ENCODE peak calls at places on chromosomes 13 and 19, in ten cellular contexts. One of them, this sample, is unnamed.

GRCh38 chr13:40916207-40916998 is 102.7 kb downstream of the ELF1 start:
- DNase-seq in esophagus squamous epithelium: no peak
- DNase-seq in MM.1S: no peak
- DNase-seq in fibroblast of pulmonary artery: no peak
- DNase-seq in LHCN-M2: no peak
- DNase-seq in CD4-positive, CD25-positive, alpha-beta regulatory T cell: no peak
- DNase-seq in astrocyte of the spinal cord: no peak
- DNase-seq in naive thymus-derived CD8-positive, alpha-beta T cell: no peak
- DNase-seq in activated naive CD8-positive, alpha-beta T cell treated with anti-CD3 and anti-CD28 coated beads for 36 hours: no peak
- DNase-seq in central memory CD4-positive, alpha-beta T cell: no peak
- DNase-seq in this sample: peak; percentile 73

GRCh38 chr19:6108721-6109633 is 1.3 kb downstream of the RFX2 start:
- DNase-seq in esophagus squamous epithelium: no peak
- DNase-seq in MM.1S: no peak
- DNase-seq in fibroblast of pulmonary artery: peak; percentile 75
- DNase-seq in LHCN-M2: peak; percentile 59
- DNase-seq in CD4-positive, CD25-positive, alpha-beta regulatory T cell: peak; percentile 37
- DNase-seq in astrocyte of the spinal cord: peak; percentile 68
- DNase-seq in naive thymus-derived CD8-positive, alpha-beta T cell: peak; percentile 58
- DNase-seq in activated naive CD8-positive, alpha-beta T cell treated with anti-CD3 and anti-CD28 coated beads for 36 hours: peak; percentile 56
- DNase-seq in central memory CD4-positive, alpha-beta T cell: peak; percentile 62
- DNase-seq in this sample: no peak

GRCh38 chr13:27654816-27655215 is 33.1 kb downstream of the POLR1D start:
- DNase-seq in esophagus squamous epithelium: no peak
- DNase-seq in MM.1S: no peak
- DNase-seq in fibroblast of pulmonary artery: no peak
- DNase-seq in LHCN-M2: no peak
- DNase-seq in CD4-positive, CD25-positive, alpha-beta regulatory T cell: no peak
- DNase-seq in astrocyte of the spinal cord: no peak
- DNase-seq in naive thymus-derived CD8-positive, alpha-beta T cell: no peak
- DNase-seq in activated naive CD8-positive, alpha-beta T cell treated with anti-CD3 and anti-CD28 coated beads for 36 hours: no peak
- DNase-seq in central memory CD4-positive, alpha-beta T cell: no peak
- DNase-seq in this sample: no peak

GRCh38 chr13:60627071-60627686 is 230.2 kb downstream of the TDRD3 start:
- DNase-seq in esophagus squamous epithelium: no peak
- DNase-seq in MM.1S: peak; percentile 18
- DNase-seq in fibroblast of pulmonary artery: peak; percentile 42
- DNase-seq in LHCN-M2: peak; percentile 21
- DNase-seq in CD4-positive, CD25-positive, alpha-beta regulatory T cell: no peak
- DNase-seq in astrocyte of the spinal cord: peak; percentile 43
- DNase-seq in naive thymus-derived CD8-positive, alpha-beta T cell: no peak
- DNase-seq in activated naive CD8-positive, alpha-beta T cell treated with anti-CD3 and anti-CD28 coated beads for 36 hours: peak; percentile 1
- DNase-seq in central memory CD4-positive, alpha-beta T cell: no peak
- DNase-seq in this sample: peak; percentile 79

GRCh38 chr19:5090780-5091575 is 122.1 kb downstream of the KDM4B start:
- DNase-seq in esophagus squamous epithelium: no peak
- DNase-seq in MM.1S: no peak
- DNase-seq in fibroblast of pulmonary artery: peak; percentile 33
- DNase-seq in LHCN-M2: peak; percentile 45
- DNase-seq in CD4-positive, CD25-positive, alpha-beta regulatory T cell: no peak
- DNase-seq in astrocyte of the spinal cord: peak; percentile 44
- DNase-seq in naive thymus-derived CD8-positive, alpha-beta T cell: no peak
- DNase-seq in activated naive CD8-positive, alpha-beta T cell treated with anti-CD3 and anti-CD28 coated beads for 36 hours: no peak
- DNase-seq in central memory CD4-positive, alpha-beta T cell: no peak
- DNase-seq in this sample: no peak

GRCh38 chr19:13014101-13014920 is 19.0 kb downstream of the NFIX start:
- DNase-seq in esophagus squamous epithelium: no peak
- DNase-seq in MM.1S: no peak
- DNase-seq in fibroblast of pulmonary artery: peak; percentile 49
- DNase-seq in LHCN-M2: peak; percentile 62
- DNase-seq in CD4-positive, CD25-positive, alpha-beta regulatory T cell: no peak
- DNase-seq in astrocyte of the spinal cord: no peak
- DNase-seq in naive thymus-derived CD8-positive, alpha-beta T cell: no peak
- DNase-seq in activated naive CD8-positive, alpha-beta T cell treated with anti-CD3 and anti-CD28 coated beads for 36 hours: no peak
- DNase-seq in central memory CD4-positive, alpha-beta T cell: no peak
- DNase-seq in this sample: no peak

GRCh38 chr19:16325671-16326400 is 1.2 kb downstream of the KLF2 start:
- DNase-seq in esophagus squamous epithelium: no peak
- DNase-seq in MM.1S: peak; percentile 77
- DNase-seq in fibroblast of pulmonary artery: peak; percentile 59
- DNase-seq in LHCN-M2: no peak
- DNase-seq in CD4-positive, CD25-positive, alpha-beta regulatory T cell: peak; percentile 58
- DNase-seq in astrocyte of the spinal cord: no peak
- DNase-seq in naive thymus-derived CD8-positive, alpha-beta T cell: peak; percentile 63
- DNase-seq in activated naive CD8-positive, alpha-beta T cell treated with anti-CD3 and anti-CD28 coated beads for 36 hours: peak; percentile 40
- DNase-seq in central memory CD4-positive, alpha-beta T cell: peak; percentile 64
- DNase-seq in this sample: no peak

GRCh38 chr19:16266586-16266942 is 58.1 kb upstream of the KLF2 start:
- DNase-seq in esophagus squamous epithelium: no peak
- DNase-seq in MM.1S: no peak
- DNase-seq in fibroblast of pulmonary artery: no peak
- DNase-seq in LHCN-M2: no peak
- DNase-seq in CD4-positive, CD25-positive, alpha-beta regulatory T cell: peak; percentile 36
- DNase-seq in astrocyte of the spinal cord: no peak
- DNase-seq in naive thymus-derived CD8-positive, alpha-beta T cell: peak; percentile 50
- DNase-seq in activated naive CD8-positive, alpha-beta T cell treated with anti-CD3 and anti-CD28 coated beads for 36 hours: peak; percentile 35
- DNase-seq in central memory CD4-positive, alpha-beta T cell: peak; percentile 68
- DNase-seq in this sample: no peak

This sample was measured in Karpas-422.